ENCODE peak calls at places on chromosomes 12 and 14, in eight cellular contexts. A is neural crest cell, R is heart right ventricle, L is adrenal gland, O is A549, K is RWPE1, J is glutamatergic neuron, B is A673. G is an unnamed sample.

GRCh38 chr14:96588410-96589249 is 86.4 kb downstream of the PAPOLA start:
- DNase-seq in L (no peak), K (no peak), B (no peak), R (no peak), O (no peak), J (no peak), A (no peak), G (no peak)

GRCh38 chr12:89383235-89384049 is 31.1 kb upstream of the DUSP6 start:
- DNase-seq in B (peak; percentile 52), L (no peak), A (no peak), R (no peak), J (no peak), O (no peak), K (no peak), G (no peak)

GRCh38 chr12:69225251-69225910 is 14.0 kb upstream of the CPSF6 start:
- DNase-seq in R (no peak), L (no peak), B (no peak), J (no peak), A (no peak), O (no peak), K (no peak), G (no peak)

GRCh38 chr12:122336015-122336946 is 70.0 kb upstream of the VPS33A start:
- DNase-seq in O (peak; percentile 38), R (no peak), A (peak; percentile 22), L (no peak), B (peak; percentile 47), K (peak; percentile 37), J (peak; percentile 45), G (peak; percentile 54)

GRCh38 chr14:101620821-101621785 is 59.8 kb downstream of the DIO3 start:
- DNase-seq in K (no peak), J (no peak), B (no peak), L (no peak), R (no peak), O (no peak), A (no peak), G (no peak)

GRCh38 chr12:1501695-1502440 is 92.5 kb downstream of the FBXL14 start:
- DNase-seq in O (no peak), A (no peak), B (no peak), J (no peak), L (no peak), K (no peak), R (no peak), G (no peak)

GRCh38 chr14:56808314-56809201 is 1.7 kb downstream of the OTX2 start:
- DNase-seq in B (peak; percentile 75), K (no peak), J (peak; percentile 42), L (no peak), R (no peak), O (no peak), A (no peak), G (peak; percentile 36)

GRCh38 chr14:50285861-50286260 is 26.2 kb downstream of the L2HGDH start:
- DNase-seq in R (no peak), L (no peak), B (no peak), O (no peak), A (no peak), K (no peak), J (no peak), G (no peak)

GRCh38 chr12:57091633-57092528 is 3.0 kb downstream of the NAB2 start:
- DNase-seq in A (no peak), R (no peak), K (no peak), L (no peak), O (no peak), J (no peak), B (no peak), G (no peak)

GRCh38 chr14:92507174-92507768 is 6.3 kb upstream of the RIN3 start:
- DNase-seq in O (no peak), L (no peak), B (no peak), K (no peak), R (no peak), J (no peak), A (no peak), G (no peak)

DNA sequence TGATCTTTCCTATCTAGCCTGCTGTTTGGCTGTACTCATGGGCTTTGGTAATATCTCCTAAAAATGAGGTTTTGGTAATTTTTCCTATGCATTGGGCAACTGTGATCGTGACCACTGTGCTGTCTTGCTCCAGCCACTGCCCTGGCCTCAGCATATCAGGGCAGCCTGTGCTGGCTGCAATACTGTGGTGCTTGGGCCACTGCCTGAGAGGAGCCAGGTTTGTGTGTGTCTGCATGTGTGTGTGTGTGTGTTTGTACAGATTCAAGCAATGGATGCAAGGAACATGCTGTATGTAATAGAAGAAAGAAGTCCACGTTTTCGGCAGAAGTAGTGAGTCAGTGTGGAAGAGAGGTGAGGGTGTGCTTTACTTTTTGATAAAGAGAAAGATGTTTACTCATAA is 13.0 kb downstream of the ERG28 start:
- DNase-seq in A (no peak), R (peak; percentile 33), O (no peak), K (no peak), L (no peak), B (no peak), J (no peak), G (no peak)
- TF ChIP-seq CTCF in A (no peak), R (no peak), O (no peak), K (no peak), L (no peak), B (no peak), J (no peak), G (no peak)

GRCh38 chr12:47818007-47818376 is 1.7 kb downstream of the HDAC7 start:
- DNase-seq in O (no peak), A (no peak), J (no peak), K (no peak), L (no peak), R (no peak), B (no peak), G (no peak)

GRCh38 chr12:47818701-47819543 is 781 bp downstream of the HDAC7 start:
- DNase-seq in B (no peak), K (no peak), A (peak; percentile 45), J (peak; percentile 77), O (peak; percentile 51), R (peak; percentile 77), L (peak; percentile 72), G (peak; percentile 70)

GRCh38 chr12:47818382-47818700 is 1.4 kb downstream of the HDAC7 start:
- DNase-seq in O (no peak), B (no peak), J (no peak), K (no peak), L (no peak), R (no peak), A (no peak), G (no peak)

GRCh38 chr12:47816646-47817271 is 2.9 kb downstream of the HDAC7 start:
- DNase-seq in B (no peak), L (no peak), A (no peak), J (no peak), K (no peak), O (no peak), R (peak; percentile 65), G (peak; percentile 82)

DNA sequence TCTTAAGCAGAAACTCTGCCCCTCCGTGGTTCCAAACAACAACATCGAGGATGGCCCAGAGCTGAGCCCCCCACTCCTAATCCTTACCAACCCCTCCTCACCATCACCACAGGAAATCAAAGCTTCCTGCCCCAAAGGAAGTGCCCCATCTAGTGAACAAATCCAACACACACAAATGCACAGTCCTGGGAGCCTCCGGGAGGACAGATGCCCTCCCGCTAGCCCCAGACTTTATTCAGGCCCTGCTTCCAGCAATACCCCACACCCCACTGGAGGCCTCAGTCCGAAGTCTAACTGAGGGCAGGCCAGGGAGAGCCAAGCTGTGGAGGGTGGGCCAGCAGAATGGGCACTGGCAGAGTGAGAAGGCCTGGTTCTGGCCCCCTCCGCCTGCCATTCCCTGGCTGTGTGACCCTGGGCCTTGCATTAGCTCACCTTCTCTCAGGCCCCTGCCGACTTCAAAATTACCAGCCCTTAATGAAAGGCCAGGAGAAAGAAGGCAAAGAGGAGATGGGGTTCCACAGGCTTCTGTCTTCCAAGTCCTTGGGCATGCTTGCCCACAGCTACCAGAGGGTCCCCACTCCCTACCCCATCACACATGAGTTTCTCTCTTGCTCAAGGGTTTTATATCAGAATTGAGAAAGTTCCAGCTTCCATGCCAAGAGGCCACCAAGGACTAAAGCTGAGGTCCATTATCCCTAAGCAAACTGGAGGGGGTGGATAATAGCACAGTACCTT is 2.3 kb downstream of the HDAC7 start:
- DNase-seq in L (no peak), B (no peak), O (peak; percentile 23), J (no peak), R (no peak), A (no peak), K (no peak), G (no peak)
- TF ChIP-seq CTCF in L (no peak), B (peak; percentile 39), O (peak; percentile 20), J (no peak), R (peak; percentile 44), A (no peak), K (no peak), G (no peak)

GRCh38 chr12:121017966-121018491 is 1.7 kb upstream of the C12orf43 start:
- DNase-seq in L (no peak), J (no peak), A (no peak), O (no peak), B (no peak), K (no peak), R (no peak), G (no peak)

GRCh38 chr12:121013715-121014114 is 2.6 kb downstream of the C12orf43 start:
- DNase-seq in K (no peak), A (no peak), R (no peak), J (no peak), B (no peak), O (no peak), L (no peak), G (no peak)

GRCh38 chr12:121011820-121012219 is 4.5 kb downstream of the C12orf43 start:
- DNase-seq in L (no peak), A (no peak), K (no peak), R (no peak), B (no peak), O (no peak), J (no peak), G (no peak)

GRCh38 chr12:121018860-121019259 is 2.6 kb upstream of the C12orf43 start:
- DNase-seq in O (no peak), R (no peak), J (no peak), B (no peak), A (no peak), L (no peak), K (no peak), G (no peak)

GRCh38 chr12:121015825-121016766 is at the start of gene C12orf43:
- DNase-seq in B (peak; percentile 95), R (peak; percentile 94), L (peak; percentile 90), A (peak; percentile 87), K (peak; percentile 93), O (peak; percentile 94), J (peak; percentile 92), G (peak; percentile 88)
- TF ChIP-seq CTCF in B (no peak), R (no peak), L (no peak), A (no peak), K (no peak), O (no peak), J (no peak), G (no peak)

GRCh38 chr14:89255012-89255411 is 162.0 kb downstream of the FOXN3 start:
- DNase-seq in A (no peak), O (no peak), L (no peak), J (no peak), K (no peak), B (no peak), R (no peak), G (no peak)

GRCh38 chr14:89254201-89254919 is 162.7 kb downstream of the FOXN3 start:
- DNase-seq in A (no peak), J (no peak), O (no peak), L (no peak), B (no peak), R (no peak), K (no peak), G (no peak)

GRCh38 chr14:89255852-89256251 is 161.2 kb downstream of the FOXN3 start:
- DNase-seq in O (no peak), L (no peak), K (no peak), R (no peak), J (no peak), B (no peak), A (no peak), G (no peak)

GRCh38 chr14:89251066-89251465 is 166.0 kb downstream of the FOXN3 start:
- DNase-seq in K (no peak), J (no peak), A (no peak), L (no peak), B (no peak), O (no peak), R (no peak), G (no peak)

GRCh38 chr14:89252887-89253532 is 164.0 kb downstream of the FOXN3 start:
- DNase-seq in O (no peak), K (no peak), A (no peak), B (peak; percentile 11), J (peak; percentile 55), L (no peak), R (no peak), G (no peak)
- TF ChIP-seq CTCF in O (no peak), K (no peak), A (no peak), B (peak; percentile 8), J (peak; percentile 21), L (no peak), R (peak; percentile 14), G (no peak)

G was measured in endothelial cell.